ENCODE peak calls at places on chromosome 11, in eight cellular contexts. E is breast epithelium, D is cardiac muscle cell, R is body of pancreas, A is transverse colon, Y is IMR-90, V is uterus, I is tibial nerve. J is an unnamed sample. For H3K4me1, the result is how much of the 10 kb centered on the place peaks cover.

GRCh38 chr11:93583490-93583889 is 40.3 kb upstream of the SMCO4 start:
- DNase-seq in V (no peak), I (no peak), R (no peak), Y (no peak), E (no peak), A (no peak), D (no peak), J (no peak)

GRCh38 chr11:124086447-124086846 is 28.8 kb upstream of the VWA5A start:
- DNase-seq in I (no peak), D (peak), V (no peak), E (no peak), Y (no peak), R (no peak), A (no peak), J (no peak)

GRCh38 chr11:8867035-8867434 is 44.0 kb upstream of the AKIP1 start:
- DNase-seq in V (no peak), I (no peak), R (no peak), Y (peak), A (no peak), E (no peak), D (no peak), J (no peak)

GRCh38 chr11:69637956-69638871 is 2.7 kb upstream of the CCND1 start:
- DNase-seq in D (peak), R (peak), E (no peak), I (no peak), Y (peak), A (peak), V (no peak), J (no peak)

GRCh38 chr11:2874963-2875362 is 10.6 kb downstream of the CDKN1C start:
- DNase-seq in R (no peak), Y (no peak), E (no peak), V (no peak), I (no peak), D (no peak), A (no peak), J (no peak)

GRCh38 chr11:20050551-20051333 is 109.5 kb downstream of the DBX1 start:
- DNase-seq in D (peak), E (peak), V (no peak), I (no peak), Y (no peak), A (no peak), R (no peak), J (no peak)

GRCh38 chr11:1078191-1078601 is 3.5 kb downstream of the MUC2 start:
- DNase-seq in E (no peak), V (no peak), D (no peak), A (no peak), R (peak), I (no peak), Y (no peak), J (no peak)

GRCh38 chr11:134159652-134160051 is 64.1 kb downstream of the NCAPD3 start:
- DNase-seq in I (no peak), V (no peak), E (no peak), D (no peak), A (no peak), Y (no peak), R (no peak), J (no peak)

GRCh38 chr11:926341-926916 is 759 bp downstream of the AP2A2 start:
- DNase-seq in R (peak), I (peak), D (peak), A (peak), V (peak), Y (peak), E (no peak), J (no peak)

GRCh38 chr11:108007819-108008218 is 879 bp upstream of the CUL5 start:
- DNase-seq in R (no peak), I (no peak), Y (no peak), A (no peak), D (no peak), V (no peak), E (no peak), J (no peak)
- H3K4me3 ChIP-seq in R (no peak), I (no peak), Y (no peak), A (no peak), D (no peak), V (no peak), E (no peak), J (no peak)

GRCh38 chr11:115613986-115614625 is 109.9 kb upstream of the CADM1 start:
- DNase-seq in D (no peak), R (no peak), I (no peak), E (no peak), A (no peak), V (no peak), Y (peak), J (no peak)
- TF ChIP-seq CTCF in D (peak), R (no peak), I (no peak), E (no peak), A (no peak), V (no peak), Y (peak), J (no peak)

GRCh38 chr11:68011046-68011943 is 1.2 kb downstream of the ALDH3B1 start:
- DNase-seq in E (no peak), A (no peak), V (no peak), R (no peak), I (no peak), Y (no peak), D (no peak), J (no peak)
- H3K4me1 ChIP-seq in E (under half), A (under half), V (under half), R (half or more), I (half or more), Y (under half), D (under half), J (under half)

GRCh38 chr11:15195454-15196200 is 80.9 kb downstream of the INSC start:
- DNase-seq in E (no peak), R (no peak), I (no peak), A (no peak), Y (no peak), V (no peak), D (no peak), J (no peak)
- H3K4me3 ChIP-seq in E (no peak), R (no peak), I (no peak), A (no peak), Y (no peak), V (no peak), D (no peak), J (no peak)

GRCh38 chr11:61390161-61390560 is 2.2 kb upstream of the TMEM216 start:
- DNase-seq in A (no peak), R (no peak), E (no peak), D (no peak), V (no peak), I (no peak), Y (peak), J (no peak)

GRCh38 chr11:61392991-61393595 is 706 bp downstream of the TMEM216 start:
- DNase-seq in E (no peak), A (no peak), Y (peak), D (peak), V (no peak), R (no peak), I (no peak), J (no peak)
- TF ChIP-seq CTCF in E (no peak), A (no peak), Y (peak), D (peak), V (no peak), R (no peak), I (no peak), J (peak)

J was measured in CD8-positive, alpha-beta T cell.